ENCODE peak calls at places on chromosomes 13 and 19, in nine cellular contexts. L, P, W, V, E, M, T, C and O are unnamed samples.
A peak's percentile ranks its signal among the peaks of the same experiment; 100 is the strongest.

GRCh38 chr19:18865973-18866799 is 29.8 kb downstream of the CERS1 start:
- DNase-seq in L (no peak), P (peak; percentile 71), W (peak; percentile 74), V (peak; percentile 78), E (no peak), M (no peak), T (peak; percentile 94), C (no peak), O (no peak)

GRCh38 chr19:1856698-1857603 is 6.4 kb downstream of the KLF16 start:
- DNase-seq in L (peak; percentile 95), P (peak; percentile 86), W (peak; percentile 66), V (peak; percentile 95), E (peak; percentile 78), M (no peak), T (peak; percentile 96), C (peak; percentile 91), O (peak; percentile 96)

GRCh38 chr13:97344250-97345175 is 89.5 kb upstream of the RAP2A start:
- DNase-seq in L (no peak), P (peak; percentile 63), W (peak; percentile 54), V (peak; percentile 84), E (peak; percentile 59), M (no peak), T (no peak), C (no peak), O (no peak)

GRCh38 chr13:66574606-66575005 is 655.5 kb downstream of the PCDH9 start:
- DNase-seq in L (no peak), P (no peak), W (no peak), V (no peak), E (no peak), M (no peak), T (no peak), C (no peak), O (no peak)

GRCh38 chr13:110575322-110576069 is 14.0 kb upstream of the RAB20 start:
- DNase-seq in L (no peak), P (peak; percentile 51), W (no peak), V (peak; percentile 69), E (no peak), M (no peak), T (no peak), C (no peak), O (no peak)

GRCh38 chr13:40318366-40318765 is 348.1 kb downstream of the FOXO1 start:
- DNase-seq in L (peak; percentile 71), P (peak; percentile 53), W (no peak), V (no peak), E (peak; percentile 46), M (no peak), T (no peak), C (no peak), O (no peak)

GRCh38 chr13:67200183-67200582 is 30.0 kb downstream of the PCDH9 start:
- DNase-seq in L (no peak), P (no peak), W (no peak), V (no peak), E (no peak), M (no peak), T (no peak), C (no peak), O (no peak)

GRCh38 chr13:79187917-79188699 is 217.9 kb downstream of the RBM26 start:
- DNase-seq in L (no peak), P (no peak), W (no peak), V (no peak), E (no peak), M (no peak), T (no peak), C (no peak), O (no peak)

GRCh38 chr13:75855216-75855615 is 219.1 kb downstream of the LMO7 start:
- DNase-seq in L (no peak), P (no peak), W (no peak), V (no peak), E (no peak), M (no peak), T (no peak), C (no peak), O (no peak)
- H3K9me3 ChIP-seq in L (no peaks in the 10 kb centered on the region), P (no peaks in the 10 kb centered on the region), W (no peaks in the 10 kb centered on the region), V (no peaks in the 10 kb centered on the region), E (no peaks in the 10 kb centered on the region), M (no peaks in the 10 kb centered on the region), T (no peaks in the 10 kb centered on the region), C (no peaks in the 10 kb centered on the region), O (no peaks in the 10 kb centered on the region)

DNA sequence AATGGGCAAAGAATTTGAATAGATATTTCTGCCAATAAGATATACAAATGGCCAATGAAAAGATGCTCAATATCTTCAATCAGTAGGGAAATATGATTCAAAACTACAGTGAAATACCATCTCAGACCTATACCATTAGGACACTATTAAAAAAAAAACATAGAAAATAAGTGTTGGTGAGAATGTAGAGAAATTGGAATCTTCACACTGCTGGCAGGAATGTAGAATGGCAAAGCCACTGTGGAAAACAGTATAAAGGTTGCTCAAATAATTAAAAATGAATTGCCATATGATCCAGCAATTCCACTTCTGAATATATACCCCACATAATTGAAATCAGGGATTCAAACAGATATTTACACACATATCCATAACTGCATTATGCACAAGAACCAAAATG is 88.1 kb upstream of the STARD13 start:
- DNase-seq in L (no peak), P (no peak), W (no peak), V (no peak), E (no peak), M (no peak), T (no peak), C (no peak), O (no peak)
- H3K9me3 ChIP-seq in L (no peaks in the 10 kb centered on the region), P (no peaks in the 10 kb centered on the region), W (no peaks in the 10 kb centered on the region), V (no peaks in the 10 kb centered on the region), E (no peaks in the 10 kb centered on the region), M (no peaks in the 10 kb centered on the region), T (no peaks in the 10 kb centered on the region), C (no peaks in the 10 kb centered on the region), O (no peaks in the 10 kb centered on the region)

GRCh38 chr19:42629191-42629590 is 34.5 kb upstream of the CEACAM8 start:
- DNase-seq in L (no peak), P (no peak), W (no peak), V (no peak), E (no peak), M (no peak), T (no peak), C (no peak), O (no peak)

GRCh38 chr19:42627916-42628315 is 33.2 kb upstream of the CEACAM8 start:
- DNase-seq in L (no peak), P (no peak), W (no peak), V (no peak), E (no peak), M (no peak), T (no peak), C (no peak), O (no peak)

GRCh38 chr19:42626181-42626580 is 31.5 kb upstream of the CEACAM8 start:
- DNase-seq in L (no peak), P (no peak), W (no peak), V (no peak), E (no peak), M (no peak), T (no peak), C (no peak), O (no peak)

GRCh38 chr19:42628411-42629135 is 33.8 kb upstream of the CEACAM8 start:
- DNase-seq in L (no peak), P (no peak), W (no peak), V (no peak), E (no peak), M (no peak), T (no peak), C (no peak), O (no peak)
- H3K9me3 ChIP-seq in L (no peaks in the 10 kb centered on the region), P (no peaks in the 10 kb centered on the region), W (no peaks in the 10 kb centered on the region), V (no peaks in the 10 kb centered on the region), E (no peaks in the 10 kb centered on the region), M (peaks cover 3% of the 10 kb centered on the region), T (no peaks in the 10 kb centered on the region), C (no peaks in the 10 kb centered on the region), O (no peaks in the 10 kb centered on the region)

GRCh38 chr19:58086825-58087710 is 11.0 kb downstream of the ZSCAN18 start:
- DNase-seq in L (no peak), P (no peak), W (no peak), V (no peak), E (no peak), M (no peak), T (no peak), C (no peak), O (no peak)
- H3K9me3 ChIP-seq in L (peaks cover 5% of the 10 kb centered on the region), P (peaks cover 55% of the 10 kb centered on the region), W (peaks cover 28% of the 10 kb centered on the region), V (peaks cover 84% of the 10 kb centered on the region), E (peaks cover 97% of the 10 kb centered on the region), M (peaks cover 30% of the 10 kb centered on the region), T (peaks cover 4% of the 10 kb centered on the region), C (peaks cover 8% of the 10 kb centered on the region), O (peaks cover 84% of the 10 kb centered on the region)

GRCh38 chr13:20772401-20773131 is 1.2 kb downstream of the EEF1AKMT1 start:
- DNase-seq in L (no peak), P (no peak), W (no peak), V (no peak), E (no peak), M (no peak), T (no peak), C (no peak), O (no peak)

GRCh38 chr13:20767309-20767943 is 6.3 kb downstream of the EEF1AKMT1 start:
- DNase-seq in L (no peak), P (no peak), W (no peak), V (no peak), E (no peak), M (no peak), T (no peak), C (no peak), O (no peak)

GRCh38 chr13:20769834-20770233 is 3.9 kb downstream of the EEF1AKMT1 start:
- DNase-seq in L (no peak), P (no peak), W (no peak), V (no peak), E (no peak), M (no peak), T (no peak), C (no peak), O (no peak)

GRCh38 chr13:20773194-20774080 is at the start of gene EEF1AKMT1:
- DNase-seq in L (peak; percentile 98), P (peak; percentile 96), W (peak; percentile 97), V (peak; percentile 96), E (peak; percentile 83), M (peak; percentile 59), T (peak; percentile 98), C (peak; percentile 89), O (peak; percentile 94)

GRCh38 chr13:20769091-20769490 is 4.7 kb downstream of the EEF1AKMT1 start:
- DNase-seq in L (no peak), P (no peak), W (no peak), V (no peak), E (no peak), M (no peak), T (no peak), C (no peak), O (no peak)
- H3K9me3 ChIP-seq in L (no peaks in the 10 kb centered on the region), P (peaks cover 9% of the 10 kb centered on the region), W (peaks cover 7% of the 10 kb centered on the region), V (no peaks in the 10 kb centered on the region), E (no peaks in the 10 kb centered on the region), M (no peaks in the 10 kb centered on the region), T (no peaks in the 10 kb centered on the region), C (no peaks in the 10 kb centered on the region), O (peaks cover 12% of the 10 kb centered on the region)